ENCODE peak calls at places on chromosomes 11 and 22, in six cellular contexts. J, B, P, K, V and W are unnamed samples.

GRCh38 chr11:8814209-8814922 is 96.6 kb upstream of the AKIP1 start:
- DNase-seq in B (no peak), J (no peak), K (no peak), P (no peak), V (no peak), W (no peak)

GRCh38 chr11:61870429-61871039 is 20.8 kb downstream of the FADS3 start:
- DNase-seq in P (no peak), B (no peak), J (no peak), K (no peak), V (no peak), W (no peak)

GRCh38 chr11:99535819-99536218 is 515.1 kb downstream of the CNTN5 start:
- DNase-seq in B (no peak), J (no peak), P (no peak), V (no peak), K (no peak), W (no peak)

GRCh38 chr11:117037279-117037951 is 60.8 kb downstream of the SIK3 start:
- DNase-seq in B (no peak), K (no peak), V (no peak), J (no peak), P (no peak), W (no peak)

GRCh38 chr22:21755855-21756284 is 20.3 kb upstream of the YPEL1 start:
- DNase-seq in B (no peak), K (peak), P (peak), V (peak), J (no peak), W (no peak)

GRCh38 chr11:84234011-84234410 is 947.8 kb upstream of the CCDC90B start:
- DNase-seq in J (no peak), K (no peak), V (no peak), B (no peak), P (no peak), W (no peak)

GRCh38 chr22:40213478-40213877 is 35.8 kb downstream of the TNRC6B start:
- DNase-seq in P (no peak), K (no peak), J (no peak), B (no peak), V (no peak), W (no peak)

GRCh38 chr11:46693597-46694012 is 6.8 kb downstream of the ARHGAP1 start:
- DNase-seq in V (no peak), B (no peak), J (no peak), P (no peak), K (no peak), W (no peak)

DNA sequence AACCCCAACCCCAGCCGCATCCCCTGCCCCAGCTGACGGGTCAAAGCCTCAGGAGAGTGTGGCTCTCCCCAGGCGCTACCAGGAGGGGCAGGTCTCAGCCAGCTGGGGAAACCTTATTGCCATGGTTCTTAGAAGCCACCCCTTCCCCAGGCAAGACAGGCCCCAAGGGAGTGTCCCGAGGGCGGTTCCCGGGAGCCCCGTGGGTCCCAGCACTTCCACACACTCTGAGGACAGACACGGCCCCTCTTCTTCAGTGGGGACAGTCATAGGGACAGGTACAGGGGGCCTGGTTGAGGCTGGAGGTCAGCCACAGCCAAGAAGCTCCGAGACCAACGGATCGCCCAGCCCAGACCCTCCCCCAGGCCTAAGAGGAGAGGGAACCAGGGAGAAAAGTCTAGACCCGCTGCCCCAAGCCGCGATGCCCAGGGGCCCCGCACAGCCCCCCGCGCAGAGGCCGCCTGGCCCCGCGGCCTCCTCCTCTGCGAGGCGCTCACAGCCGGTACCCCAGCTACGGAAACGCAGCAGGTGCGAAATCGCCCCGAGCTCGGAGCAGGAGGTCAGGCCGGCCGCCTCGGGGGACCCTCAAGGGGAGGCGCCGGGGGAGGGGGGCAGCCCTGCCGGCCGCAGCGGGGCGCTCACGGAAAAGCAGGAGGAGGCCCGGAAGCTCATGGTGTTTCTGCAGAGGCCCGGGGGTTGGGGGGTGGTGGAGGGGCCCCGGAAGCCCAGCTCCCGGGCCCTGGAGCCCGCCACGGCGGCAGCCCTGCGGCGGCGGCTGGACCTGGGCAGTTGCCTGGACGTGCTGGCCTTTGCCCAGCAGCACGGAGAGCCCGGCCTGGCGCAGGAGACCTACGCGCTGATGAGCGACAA is 2.6 kb downstream of the KLHDC7B start:
- DNase-seq in B (peak), K (no peak), J (peak), P (no peak), V (no peak), W (peak)
- TF ChIP-seq POLR2A in B (no peak), K (no peak), J (no peak), P (no peak), V (peak), W (peak)

DNA sequence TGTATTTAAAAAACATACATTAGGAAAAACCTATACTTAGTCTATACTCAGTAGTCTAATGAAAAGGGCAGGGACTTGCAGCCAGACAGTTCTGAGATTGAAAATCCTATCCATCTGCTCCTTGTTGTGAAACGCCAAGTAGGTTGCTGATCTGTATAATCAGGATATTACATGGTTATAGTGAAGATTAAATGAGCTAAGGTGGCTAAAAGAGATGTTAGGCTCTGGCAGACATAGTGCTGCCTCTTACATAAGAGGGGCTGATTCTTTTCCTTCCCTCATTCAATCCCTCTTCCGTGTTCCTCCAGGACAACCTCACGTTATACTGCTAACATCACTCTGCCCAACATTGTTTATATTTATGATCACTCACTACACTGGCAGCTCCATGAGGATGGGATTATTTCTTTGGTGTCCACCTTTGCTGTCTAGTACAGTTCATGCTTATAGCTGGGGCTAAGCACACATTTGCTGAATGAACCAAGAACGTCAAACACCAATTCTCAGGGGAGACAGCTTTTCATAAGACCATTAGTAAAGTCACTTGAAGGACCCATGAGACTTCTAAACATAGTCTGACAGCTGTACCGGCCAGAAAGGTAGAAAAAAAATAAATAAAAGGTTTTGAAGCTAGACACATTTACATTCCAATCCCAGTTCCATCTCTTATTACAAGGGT is 46.3 kb downstream of the GAB2 start:
- DNase-seq in K (no peak), B (no peak), P (no peak), J (no peak), V (no peak), W (no peak)
- TF ChIP-seq POLR2AphosphoS5 in K (no peak), B (no peak), P (no peak), J (no peak), V (no peak), W (no peak)

GRCh38 chr11:128476031-128476430 is 111.3 kb downstream of the ETS1 start:
- DNase-seq in J (no peak), K (no peak), P (peak), B (no peak), V (no peak), W (no peak)

GRCh38 chr11:128476729-128477128 is 110.6 kb downstream of the ETS1 start:
- DNase-seq in J (no peak), V (no peak), P (no peak), B (no peak), K (no peak), W (no peak)

GRCh38 chr11:128478305-128478704 is 109.1 kb downstream of the ETS1 start:
- DNase-seq in J (no peak), K (no peak), B (no peak), V (no peak), P (no peak), W (no peak)

GRCh38 chr11:128480066-128480465 is 107.3 kb downstream of the ETS1 start:
- DNase-seq in V (no peak), J (no peak), K (no peak), P (no peak), B (no peak), W (no peak)

DNA sequence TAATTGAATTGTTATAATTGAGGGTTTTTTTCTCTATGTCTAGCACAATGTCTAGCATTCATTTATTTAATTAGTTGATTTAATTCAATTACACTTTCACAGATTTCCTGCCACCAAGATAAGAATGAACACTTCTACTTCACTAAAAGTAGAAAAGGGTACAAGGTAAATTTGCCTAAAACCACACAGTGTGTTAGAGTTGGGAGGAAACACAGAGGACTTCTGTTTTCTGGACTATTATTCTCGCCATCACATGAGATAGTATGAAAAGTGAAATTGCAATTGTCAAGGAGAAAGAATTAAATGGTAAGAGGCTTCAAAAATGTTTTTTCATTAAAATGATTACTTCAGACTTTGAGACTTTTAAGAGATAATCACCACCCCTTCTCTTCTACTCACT is 109.5 kb downstream of the ETS1 start:
- DNase-seq in B (no peak), P (no peak), V (no peak), J (no peak), K (no peak), W (no peak)
- TF ChIP-seq TAF1 in B (no peak), P (no peak), V (no peak), J (no peak), K (no peak), W (no peak)

GRCh38 chr11:119361961-119362725 is 15.6 kb upstream of the MFRP start:
- DNase-seq in B (no peak), J (no peak), P (no peak), K (no peak), V (no peak), W (no peak)

GRCh38 chr11:119362741-119363080 is 16.2 kb upstream of the MFRP start:
- DNase-seq in V (no peak), J (no peak), B (no peak), P (no peak), K (no peak), W (no peak)

GRCh38 chr11:119363081-119363861 is 16.8 kb upstream of the MFRP start:
- DNase-seq in J (no peak), K (no peak), B (no peak), V (no peak), P (peak), W (no peak)

GRCh38 chr11:119359365-119360229 is 13.1 kb upstream of the MFRP start:
- DNase-seq in B (no peak), V (no peak), P (no peak), J (no peak), K (no peak), W (no peak)

DNA sequence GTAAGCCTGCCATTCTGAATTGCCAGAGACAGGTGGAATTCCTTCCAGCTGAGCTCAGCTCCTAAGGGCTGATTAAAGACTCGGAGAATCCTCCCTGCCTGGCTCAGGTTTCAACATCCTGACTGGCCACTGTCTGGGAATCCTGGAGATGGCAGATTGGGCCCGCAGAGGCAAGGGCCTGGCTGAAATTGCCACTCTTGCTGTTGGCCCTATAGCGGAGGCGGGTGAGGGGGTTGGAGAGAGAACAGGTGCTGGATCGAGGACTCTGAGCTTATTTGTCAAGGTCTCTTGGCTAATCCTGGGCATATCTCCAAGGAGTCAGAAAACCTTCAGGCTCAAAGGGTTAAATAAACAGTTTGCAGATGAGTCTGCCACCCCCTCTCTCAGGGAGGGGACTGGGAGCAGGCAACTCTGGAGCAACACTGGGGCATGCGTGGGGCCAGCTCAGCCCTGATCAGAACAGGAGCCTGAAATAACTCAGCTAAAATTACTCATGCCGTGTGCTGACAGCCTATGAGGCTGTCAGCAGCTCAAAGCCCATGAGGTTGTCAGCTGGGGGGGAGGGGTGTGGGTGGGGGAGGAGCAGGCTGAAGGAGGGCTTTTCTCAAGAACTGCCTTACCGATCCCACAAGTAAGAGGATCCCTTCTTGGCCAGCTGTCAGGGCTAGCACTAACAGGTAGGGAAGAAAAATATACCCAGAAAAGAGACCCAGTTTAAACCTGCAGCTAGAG is 14.7 kb upstream of the MFRP start:
- DNase-seq in V (no peak), J (no peak), B (no peak), P (peak), K (peak), W (no peak)
- TF ChIP-seq POLR2A in V (no peak), J (no peak), B (no peak), P (no peak), K (no peak), W (no peak)